ENCODE peak calls at places on chromosomes 16 and 17, in five cellular contexts. K, A, E, J and C are unnamed samples.

GRCh38 chr17:43142153-43142552 is 17.0 kb upstream of the BRCA1 start:
- DNase-seq in K (no peak), A (no peak), E (no peak), J (no peak), C (no peak)

GRCh38 chr17:79850571-79851460 is 11.6 kb upstream of the CBX4 start:
- DNase-seq in K (no peak), A (no peak), E (no peak), J (peak), C (no peak)

GRCh38 chr16:31074073-31074813 is at the start of the genes ZNF646 and ZNF668:
- DNase-seq in K (peak), A (peak), E (peak), J (peak), C (peak)

GRCh38 chr17:58338907-58339774 is 10.5 kb upstream of the TSPOAP1 start:
- DNase-seq in K (peak), A (no peak), E (peak), J (peak), C (no peak)

GRCh38 chr17:77317091-77317519 is 176.3 kb downstream of the SEC14L1 start:
- DNase-seq in K (no peak), A (no peak), E (no peak), J (peak), C (no peak)

GRCh38 chr16:89195521-89196171 is 4.7 kb downstream of the SLC22A31 start:
- DNase-seq in K (peak), A (no peak), E (peak), J (no peak), C (no peak)

GRCh38 chr17:78407387-78407990 is 29.0 kb downstream of the PGS1 start:
- DNase-seq in K (no peak), A (no peak), E (no peak), J (peak), C (no peak)

GRCh38 chr16:69709456-69710084 is 16.8 kb downstream of the NQO1 start:
- DNase-seq in K (no peak), A (peak), E (peak), J (peak), C (no peak)

GRCh38 chr16:76577003-76577402 is 299.8 kb downstream of the CNTNAP4 start:
- DNase-seq in K (no peak), A (no peak), E (no peak), J (no peak), C (no peak)

GRCh38 chr16:80570106-80570478 is 29.3 kb downstream of the DYNLRB2 start:
- DNase-seq in K (no peak), A (no peak), E (no peak), J (no peak), C (no peak)

DNA sequence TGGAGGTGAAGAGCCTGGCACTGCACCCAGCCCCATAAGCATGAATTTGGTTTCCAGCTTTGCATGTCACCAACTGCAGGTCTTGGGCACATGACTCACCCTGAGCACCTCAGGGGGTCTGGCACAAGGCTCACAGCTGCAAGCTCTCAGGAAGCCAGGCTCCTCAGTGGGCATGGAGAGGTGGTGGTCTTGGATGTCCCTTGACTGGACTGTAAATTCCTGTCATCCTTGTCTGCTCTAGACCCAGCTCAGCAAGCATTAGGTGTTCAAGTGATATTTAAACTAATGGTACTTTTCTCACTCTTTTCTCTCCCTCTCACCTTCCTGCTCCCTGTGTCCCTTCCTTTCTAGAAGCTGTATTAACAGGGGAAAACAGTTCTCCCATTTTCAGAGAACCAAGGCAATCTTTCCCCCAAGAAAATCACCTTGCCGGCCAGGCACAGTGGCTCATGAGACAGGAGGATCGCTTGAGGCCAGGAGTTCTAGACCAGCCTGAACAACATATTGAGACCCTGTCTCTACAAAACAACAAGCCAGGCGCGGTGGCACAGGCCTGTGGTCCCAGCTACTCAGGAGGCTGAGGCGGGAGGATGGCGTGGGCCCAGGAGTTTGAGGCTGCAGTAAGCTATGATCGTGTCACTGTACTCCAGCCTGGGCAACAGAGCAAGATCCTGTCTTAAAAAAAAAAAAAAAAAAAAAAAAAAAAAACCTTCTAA is 5.1 kb upstream of the KIFC3 start:
- DNase-seq in K (no peak), A (no peak), E (no peak), J (peak), C (no peak)
- H2BK12ac ChIP-seq in K (no peak), A (no peak), E (peak), J (peak), C (peak)

GRCh38 chr16:21990381-21990944 is 10.5 kb downstream of the PDZD9 start:
- DNase-seq in K (no peak), A (no peak), E (no peak), J (no peak), C (peak)

GRCh38 chr16:21987498-21987897 is 13.4 kb downstream of the PDZD9 start:
- DNase-seq in K (no peak), A (no peak), E (no peak), J (no peak), C (no peak)

GRCh38 chr16:21986692-21987246 is 14.1 kb downstream of the PDZD9 start:
- DNase-seq in K (no peak), A (no peak), E (no peak), J (no peak), C (no peak)

GRCh38 chr16:21991621-21992020 is 9.3 kb downstream of the PDZD9 start:
- DNase-seq in K (no peak), A (no peak), E (no peak), J (no peak), C (no peak)

GRCh38 chr16:21989141-21989540 is 11.8 kb downstream of the PDZD9 start:
- DNase-seq in K (no peak), A (no peak), E (no peak), J (no peak), C (no peak)
- H2BK12ac ChIP-seq in K (no peak), A (no peak), E (no peak), J (no peak), C (no peak)

GRCh38 chr17:39178516-39178915 is 12.6 kb upstream of the ARL5C start:
- DNase-seq in K (no peak), A (no peak), E (no peak), J (peak), C (no peak)
- H2BK12ac ChIP-seq in K (no peak), A (no peak), E (no peak), J (no peak), C (no peak)

DNA sequence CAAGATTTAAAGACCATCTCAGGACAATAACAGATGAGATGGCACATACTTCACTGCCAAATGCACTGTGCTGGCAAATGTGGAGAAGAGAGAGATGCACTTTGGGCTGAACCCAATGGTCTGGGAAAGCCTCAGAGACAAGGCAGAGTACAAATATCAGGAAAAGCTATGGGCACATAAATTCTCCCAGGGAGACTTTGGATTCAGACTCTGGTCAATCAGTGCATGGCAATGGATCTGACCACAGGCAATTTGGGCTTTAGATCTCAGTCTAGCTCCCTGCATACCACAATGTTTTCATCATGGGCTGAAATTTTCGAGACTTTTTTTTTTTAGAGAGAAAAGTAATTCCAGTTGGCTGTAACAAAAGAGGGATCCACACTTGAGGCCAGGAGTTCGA is 20.0 kb upstream of the XPO6 start:
- DNase-seq in K (no peak), A (no peak), E (no peak), J (no peak), C (no peak)
- H2BK12ac ChIP-seq in K (no peak), A (no peak), E (no peak), J (no peak), C (no peak)

GRCh38 chr16:85632709-85633437 is 19.8 kb downstream of the GSE1 start:
- DNase-seq in K (no peak), A (no peak), E (no peak), J (no peak), C (no peak)

GRCh38 chr16:85633888-85634287 is 20.8 kb downstream of the GSE1 start:
- DNase-seq in K (no peak), A (no peak), E (no peak), J (no peak), C (no peak)

GRCh38 chr16:85634747-85635544 is 21.8 kb downstream of the GSE1 start:
- DNase-seq in K (peak), A (no peak), E (no peak), J (no peak), C (no peak)

GRCh38 chr16:85631802-85632393 is 18.8 kb downstream of the GSE1 start:
- DNase-seq in K (no peak), A (no peak), E (no peak), J (no peak), C (no peak)

DNA sequence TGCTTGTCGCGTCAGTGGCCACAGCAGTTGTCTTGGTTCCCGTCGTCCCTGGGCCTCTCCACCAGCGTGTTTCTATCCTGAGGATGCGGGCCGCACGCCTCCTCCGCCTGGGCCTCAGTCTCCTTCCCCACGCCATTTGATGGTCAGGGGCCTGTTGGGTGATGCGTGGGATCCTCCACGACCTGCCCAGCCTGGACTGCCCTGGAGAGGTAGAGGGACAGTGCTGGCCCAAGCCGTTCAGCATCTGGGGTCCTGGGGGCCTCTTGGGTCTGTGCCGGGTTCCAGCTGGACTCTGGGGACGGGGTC is 20.3 kb downstream of the GSE1 start:
- DNase-seq in K (no peak), A (no peak), E (no peak), J (no peak), C (no peak)
- H2BK12ac ChIP-seq in K (no peak), A (no peak), E (no peak), J (no peak), C (no peak)

GRCh38 chr16:20191566-20191965 is 117.9 kb upstream of the GPR139 start:
- DNase-seq in K (no peak), A (no peak), E (no peak), J (no peak), C (no peak)

DNA sequence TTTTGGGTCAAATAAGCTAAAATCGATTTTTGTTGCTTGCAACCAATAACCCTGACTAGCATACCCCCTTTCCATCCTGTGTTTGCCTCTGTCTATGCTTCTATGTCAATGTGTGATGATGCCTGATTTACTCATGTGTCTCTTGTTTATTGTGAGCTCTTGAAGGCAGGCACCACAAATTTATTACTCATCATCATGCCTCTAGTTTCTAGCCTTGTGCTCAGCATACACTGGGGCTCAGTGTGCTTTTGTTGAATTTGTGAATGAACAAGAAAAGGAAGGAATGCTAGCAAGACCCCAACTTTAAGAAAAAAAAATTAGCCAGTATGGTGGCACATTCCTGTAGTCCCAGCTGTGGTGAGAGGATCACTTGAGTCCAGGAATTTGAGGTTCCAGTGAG is 119.1 kb upstream of the GPR139 start:
- DNase-seq in K (no peak), A (no peak), E (no peak), J (no peak), C (no peak)
- H2BK12ac ChIP-seq in K (no peak), A (no peak), E (no peak), J (no peak), C (no peak)